ENCODE peak calls at places on chromosomes 3 and 15, in ten cellular contexts. P is DMS153, T is GM12865, R is NCI-H1092 treated with DMSO at 0.1 percent for 48 hours, S is dorsolateral prefrontal cortex, M is IMR-90, F is tibial artery, H is AG08395, G is renal cortical epithelial cell, B is HFF-Myc. I is an unnamed sample.

GRCh38 chr15:96170616-96171270 is 159.8 kb upstream of the NR2F2 start:
- DNase-seq in T (no peak), G (no peak), R (no peak), P (no peak), M (no peak), B (no peak), H (no peak), S (no peak), F (no peak), I (no peak)

GRCh38 chr3:65894679-65895078 is 144.0 kb downstream of the MAGI1 start:
- DNase-seq in T (no peak), G (no peak), R (no peak), P (peak; percentile 16), M (peak; percentile 69), F (no peak), B (no peak), H (peak; percentile 78), S (no peak), I (no peak)

GRCh38 chr3:106168941-106169340 is 300.1 kb upstream of the CBLB start:
- DNase-seq in P (peak; percentile 86), G (peak; percentile 7), H (no peak), B (no peak), F (no peak), S (no peak), T (no peak), M (no peak), R (no peak), I (no peak)

GRCh38 chr15:39665629-39666245 is 84.9 kb downstream of the THBS1 start:
- DNase-seq in F (no peak), P (no peak), B (no peak), M (no peak), R (no peak), T (no peak), G (peak; percentile 68), S (no peak), H (no peak), I (no peak)

GRCh38 chr3:126179825-126180476 is 435 bp downstream of the ALDH1L1 start:
- DNase-seq in H (no peak), F (peak; percentile 51), G (no peak), P (no peak), M (no peak), T (no peak), B (no peak), R (no peak), S (no peak), I (no peak)

GRCh38 chr15:89826671-89827655 is 12.3 kb upstream of the ANPEP start:
- DNase-seq in T (no peak), F (no peak), P (no peak), R (no peak), B (no peak), G (no peak), M (no peak), S (no peak), H (no peak), I (no peak)

GRCh38 chr3:12190221-12190807 is 31.6 kb upstream of the TIMP4 start:
- DNase-seq in S (no peak), H (no peak), G (no peak), F (no peak), T (no peak), M (no peak), B (no peak), R (no peak), P (no peak), I (no peak)

GRCh38 chr3:64262574-64263114 is 37.4 kb upstream of the PRICKLE2 start:
- DNase-seq in B (no peak), G (no peak), P (no peak), H (no peak), R (no peak), T (no peak), F (no peak), S (no peak), M (no peak), I (no peak)

GRCh38 chr15:57827021-57827420 is 120.5 kb downstream of the POLR2M start:
- DNase-seq in P (no peak), H (no peak), G (peak; percentile 3), T (peak; percentile 30), F (no peak), R (no peak), B (no peak), S (no peak), M (no peak), I (no peak)

GRCh38 chr15:56774356-56774755 is 41.0 kb upstream of the ZNF280D start:
- DNase-seq in B (no peak), S (no peak), F (no peak), H (no peak), R (no peak), T (no peak), M (no peak), G (no peak), P (no peak), I (no peak)

GRCh38 chr3:141050913-141051632 is at the start of gene SPSB4:
- DNase-seq in F (peak; percentile 47), S (no peak), B (no peak), M (peak; percentile 27), P (peak; percentile 25), G (no peak), T (no peak), R (peak; percentile 50), H (peak; percentile 59), I (no peak)

GRCh38 chr3:143000525-143000924 is 845 bp upstream of the U2SURP start:
- DNase-seq in G (peak; percentile 82), H (peak; percentile 30), M (peak; percentile 43), S (no peak), F (no peak), R (no peak), P (no peak), T (no peak), B (no peak), I (peak; percentile 62)

GRCh38 chr3:126495786-126496185 is 20.1 kb upstream of the ZXDC start:
- DNase-seq in S (no peak), M (no peak), R (no peak), F (no peak), G (no peak), T (no peak), P (no peak), B (no peak), H (no peak), I (no peak)

GRCh38 chr3:11564577-11565001 is 79.1 kb downstream of the VGLL4 start:
- DNase-seq in G (no peak), P (no peak), R (no peak), F (no peak), S (no peak), H (no peak), B (no peak), T (no peak), M (no peak), I (no peak)

GRCh38 chr3:11155341-11156025 is 1.2 kb downstream of the HRH1 start:
- DNase-seq in F (peak; percentile 87), S (peak; percentile 50), T (peak; percentile 30), G (peak; percentile 68), H (peak; percentile 85), P (peak; percentile 13), B (peak; percentile 47), R (peak; percentile 13), M (peak; percentile 89), I (no peak)

GRCh38 chr3:180059351-180059750 is 22.6 kb upstream of the PEX5L start:
- DNase-seq in B (no peak), G (peak; percentile 3), M (peak; percentile 3), F (no peak), P (no peak), R (no peak), T (no peak), H (no peak), S (no peak), I (no peak)

I was measured in kidney epithelial cell.